ENCODE peak calls at places on chromosome 10, in ten cellular contexts. One of them, this sample, is unnamed. For H3K27me3, the result is how much of the 10 kb centered on the place peaks cover.

GRCh38 chr10:8060010-8060703 is 5.7 kb downstream of the GATA3 start:
- DNase-seq in body of pancreas: no peak
- DNase-seq in left ventricle myocardium inferior: no peak
- DNase-seq in IMR-90: peak
- DNase-seq in osteoblast: peak
- DNase-seq in Panc1: no peak
- DNase-seq in dorsolateral prefrontal cortex: no peak
- DNase-seq in brain microvascular endothelial cell: no peak
- DNase-seq in lower lobe of right lung: no peak
- DNase-seq in CD8-positive, alpha-beta memory T cell: no peak
- DNase-seq in this sample: peak

GRCh38 chr10:94194256-94194655 is 168.5 kb downstream of the NOC3L start:
- DNase-seq in Panc1: no peak
- DNase-seq in lower lobe of right lung: no peak
- DNase-seq in IMR-90: peak
- DNase-seq in left ventricle myocardium inferior: no peak
- DNase-seq in dorsolateral prefrontal cortex: no peak
- DNase-seq in CD8-positive, alpha-beta memory T cell: no peak
- DNase-seq in brain microvascular endothelial cell: peak
- DNase-seq in osteoblast: no peak
- DNase-seq in body of pancreas: no peak
- DNase-seq in this sample: no peak

GRCh38 chr10:133324198-133324792 is 12.4 kb downstream of the CALY start:
- DNase-seq in osteoblast: peak
- DNase-seq in dorsolateral prefrontal cortex: no peak
- DNase-seq in IMR-90: peak
- DNase-seq in CD8-positive, alpha-beta memory T cell: peak
- DNase-seq in body of pancreas: peak
- DNase-seq in lower lobe of right lung: peak
- DNase-seq in brain microvascular endothelial cell: peak
- DNase-seq in Panc1: no peak
- DNase-seq in left ventricle myocardium inferior: peak
- DNase-seq in this sample: peak

GRCh38 chr10:114103286-114103685 is 59.6 kb downstream of the ADRB1 start:
- DNase-seq in dorsolateral prefrontal cortex: no peak
- DNase-seq in left ventricle myocardium inferior: no peak
- DNase-seq in lower lobe of right lung: no peak
- DNase-seq in IMR-90: peak
- DNase-seq in osteoblast: peak
- DNase-seq in brain microvascular endothelial cell: peak
- DNase-seq in CD8-positive, alpha-beta memory T cell: no peak
- DNase-seq in Panc1: peak
- DNase-seq in body of pancreas: peak
- DNase-seq in this sample: peak

GRCh38 chr10:121154846-121155245 is 303.7 kb downstream of the WDR11 start:
- DNase-seq in IMR-90: no peak
- DNase-seq in body of pancreas: peak
- DNase-seq in Panc1: no peak
- DNase-seq in brain microvascular endothelial cell: no peak
- DNase-seq in left ventricle myocardium inferior: no peak
- DNase-seq in dorsolateral prefrontal cortex: peak
- DNase-seq in osteoblast: no peak
- DNase-seq in CD8-positive, alpha-beta memory T cell: no peak
- DNase-seq in lower lobe of right lung: no peak
- DNase-seq in this sample: no peak

GRCh38 chr10:35884657-35885071 is 242.6 kb upstream of the FZD8 start:
- DNase-seq in CD8-positive, alpha-beta memory T cell: no peak
- DNase-seq in lower lobe of right lung: no peak
- DNase-seq in IMR-90: no peak
- DNase-seq in Panc1: no peak
- DNase-seq in osteoblast: no peak
- DNase-seq in brain microvascular endothelial cell: no peak
- DNase-seq in dorsolateral prefrontal cortex: no peak
- DNase-seq in body of pancreas: peak
- DNase-seq in left ventricle myocardium inferior: no peak
- DNase-seq in this sample: no peak

GRCh38 chr10:62960416-62960815 is 144.2 kb upstream of the EGR2 start:
- DNase-seq in IMR-90: peak
- DNase-seq in CD8-positive, alpha-beta memory T cell: no peak
- DNase-seq in brain microvascular endothelial cell: peak
- DNase-seq in osteoblast: no peak
- DNase-seq in left ventricle myocardium inferior: no peak
- DNase-seq in Panc1: no peak
- DNase-seq in lower lobe of right lung: no peak
- DNase-seq in dorsolateral prefrontal cortex: no peak
- DNase-seq in body of pancreas: no peak
- DNase-seq in this sample: no peak

GRCh38 chr10:33133557-33133956 is 175.5 kb upstream of the ITGB1 start:
- DNase-seq in Panc1: no peak
- DNase-seq in CD8-positive, alpha-beta memory T cell: no peak
- DNase-seq in IMR-90: no peak
- DNase-seq in dorsolateral prefrontal cortex: no peak
- DNase-seq in osteoblast: no peak
- DNase-seq in brain microvascular endothelial cell: no peak
- DNase-seq in left ventricle myocardium inferior: no peak
- DNase-seq in body of pancreas: no peak
- DNase-seq in lower lobe of right lung: no peak
- DNase-seq in this sample: no peak

GRCh38 chr10:87961314-87961713 is 97.9 kb downstream of the PTEN start:
- DNase-seq in dorsolateral prefrontal cortex: no peak
- DNase-seq in left ventricle myocardium inferior: no peak
- DNase-seq in CD8-positive, alpha-beta memory T cell: no peak
- DNase-seq in osteoblast: peak
- DNase-seq in body of pancreas: no peak
- DNase-seq in lower lobe of right lung: no peak
- DNase-seq in IMR-90: peak
- DNase-seq in brain microvascular endothelial cell: peak
- DNase-seq in Panc1: peak
- DNase-seq in this sample: no peak

GRCh38 chr10:77051837-77052236 is 585.8 kb downstream of the KCNMA1 start:
- DNase-seq in CD8-positive, alpha-beta memory T cell: no peak
- DNase-seq in Panc1: no peak
- DNase-seq in IMR-90: no peak
- DNase-seq in dorsolateral prefrontal cortex: no peak
- DNase-seq in body of pancreas: no peak
- DNase-seq in brain microvascular endothelial cell: no peak
- DNase-seq in osteoblast: no peak
- DNase-seq in lower lobe of right lung: no peak
- DNase-seq in left ventricle myocardium inferior: no peak
- DNase-seq in this sample: no peak

GRCh38 chr10:87560495-87561222 is 56.0 kb downstream of the MINPP1 start:
- DNase-seq in Panc1: no peak
- DNase-seq in left ventricle myocardium inferior: no peak
- DNase-seq in lower lobe of right lung: no peak
- DNase-seq in osteoblast: no peak
- DNase-seq in brain microvascular endothelial cell: no peak
- DNase-seq in dorsolateral prefrontal cortex: no peak
- DNase-seq in CD8-positive, alpha-beta memory T cell: no peak
- DNase-seq in IMR-90: no peak
- DNase-seq in body of pancreas: no peak
- DNase-seq in this sample: no peak

GRCh38 chr10:9613338-9613737 is 1404.3 kb upstream of the CELF2 start:
- DNase-seq in body of pancreas: no peak
- DNase-seq in left ventricle myocardium inferior: no peak
- DNase-seq in lower lobe of right lung: no peak
- DNase-seq in IMR-90: peak
- DNase-seq in Panc1: no peak
- DNase-seq in dorsolateral prefrontal cortex: no peak
- DNase-seq in osteoblast: no peak
- DNase-seq in brain microvascular endothelial cell: no peak
- DNase-seq in CD8-positive, alpha-beta memory T cell: no peak
- DNase-seq in this sample: no peak

GRCh38 chr10:110629680-110630191 is 14.4 kb upstream of the RBM20 start:
- DNase-seq in osteoblast: no peak
- DNase-seq in left ventricle myocardium inferior: no peak
- DNase-seq in CD8-positive, alpha-beta memory T cell: no peak
- DNase-seq in IMR-90: peak
- DNase-seq in lower lobe of right lung: no peak
- DNase-seq in Panc1: no peak
- DNase-seq in dorsolateral prefrontal cortex: no peak
- DNase-seq in body of pancreas: peak
- DNase-seq in brain microvascular endothelial cell: peak
- DNase-seq in this sample: no peak

GRCh38 chr10:13206546-13207443 is 27.4 kb downstream of the UCMA start:
- DNase-seq in CD8-positive, alpha-beta memory T cell: no peak
- DNase-seq in brain microvascular endothelial cell: peak
- DNase-seq in osteoblast: no peak
- DNase-seq in left ventricle myocardium inferior: no peak
- DNase-seq in body of pancreas: peak
- DNase-seq in IMR-90: peak
- DNase-seq in Panc1: no peak
- DNase-seq in lower lobe of right lung: no peak
- DNase-seq in dorsolateral prefrontal cortex: no peak
- DNase-seq in this sample: no peak

GRCh38 chr10:79407397-79407796 is 38.0 kb downstream of the ZCCHC24 start:
- DNase-seq in Panc1: no peak
- DNase-seq in IMR-90: no peak
- DNase-seq in osteoblast: peak
- DNase-seq in lower lobe of right lung: peak
- DNase-seq in brain microvascular endothelial cell: no peak
- DNase-seq in left ventricle myocardium inferior: no peak
- DNase-seq in dorsolateral prefrontal cortex: no peak
- DNase-seq in CD8-positive, alpha-beta memory T cell: no peak
- DNase-seq in body of pancreas: no peak
- DNase-seq in this sample: no peak
- H3K27ac ChIP-seq in Panc1: no peak
- H3K27ac ChIP-seq in IMR-90: peak
- H3K27ac ChIP-seq in osteoblast: no peak
- H3K27ac ChIP-seq in lower lobe of right lung: peak
- H3K27ac ChIP-seq in brain microvascular endothelial cell: no peak
- H3K27ac ChIP-seq in left ventricle myocardium inferior: no peak
- H3K27ac ChIP-seq in dorsolateral prefrontal cortex: no peak
- H3K27ac ChIP-seq in CD8-positive, alpha-beta memory T cell: no peak
- H3K27ac ChIP-seq in body of pancreas: no peak
- H3K27ac ChIP-seq in this sample: no peak

GRCh38 chr10:69228151-69228550 is 8.0 kb downstream of the HKDC1 start:
- DNase-seq in lower lobe of right lung: no peak
- DNase-seq in dorsolateral prefrontal cortex: no peak
- DNase-seq in brain microvascular endothelial cell: no peak
- DNase-seq in IMR-90: no peak
- DNase-seq in body of pancreas: no peak
- DNase-seq in CD8-positive, alpha-beta memory T cell: no peak
- DNase-seq in osteoblast: no peak
- DNase-seq in Panc1: no peak
- DNase-seq in left ventricle myocardium inferior: no peak
- DNase-seq in this sample: no peak

GRCh38 chr10:69226919-69227450 is 6.9 kb downstream of the HKDC1 start:
- DNase-seq in left ventricle myocardium inferior: no peak
- DNase-seq in body of pancreas: no peak
- DNase-seq in Panc1: no peak
- DNase-seq in lower lobe of right lung: no peak
- DNase-seq in CD8-positive, alpha-beta memory T cell: no peak
- DNase-seq in osteoblast: no peak
- DNase-seq in dorsolateral prefrontal cortex: no peak
- DNase-seq in IMR-90: no peak
- DNase-seq in brain microvascular endothelial cell: no peak
- DNase-seq in this sample: no peak

GRCh38 chr10:69232252-69232651 is 12.1 kb downstream of the HKDC1 start:
- DNase-seq in Panc1: no peak
- DNase-seq in lower lobe of right lung: no peak
- DNase-seq in IMR-90: peak
- DNase-seq in brain microvascular endothelial cell: peak
- DNase-seq in left ventricle myocardium inferior: no peak
- DNase-seq in CD8-positive, alpha-beta memory T cell: no peak
- DNase-seq in osteoblast: peak
- DNase-seq in body of pancreas: no peak
- DNase-seq in dorsolateral prefrontal cortex: no peak
- DNase-seq in this sample: no peak

GRCh38 chr10:69230128-69230527 is 10.0 kb downstream of the HKDC1 start:
- DNase-seq in IMR-90: no peak
- DNase-seq in brain microvascular endothelial cell: no peak
- DNase-seq in body of pancreas: no peak
- DNase-seq in lower lobe of right lung: no peak
- DNase-seq in left ventricle myocardium inferior: no peak
- DNase-seq in Panc1: no peak
- DNase-seq in CD8-positive, alpha-beta memory T cell: no peak
- DNase-seq in osteoblast: no peak
- DNase-seq in dorsolateral prefrontal cortex: no peak
- DNase-seq in this sample: no peak

DNA sequence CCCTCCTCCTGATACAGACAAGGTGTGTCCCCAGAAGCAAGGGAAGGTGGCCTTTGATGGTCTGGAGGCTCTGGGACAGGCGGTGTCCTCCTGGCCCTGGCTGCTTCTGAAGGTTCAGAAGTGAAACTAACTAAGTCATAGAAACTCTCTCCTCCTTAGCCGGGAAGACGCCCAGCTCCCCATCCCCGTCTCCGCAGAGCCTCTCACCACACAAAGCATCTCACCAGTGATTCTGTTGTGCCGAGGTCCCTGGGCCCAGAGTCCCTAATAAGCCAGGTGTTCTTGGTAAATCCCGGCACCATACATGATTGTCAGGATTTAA is 9.4 kb downstream of the HKDC1 start:
- DNase-seq in brain microvascular endothelial cell: no peak
- DNase-seq in dorsolateral prefrontal cortex: no peak
- DNase-seq in left ventricle myocardium inferior: no peak
- DNase-seq in IMR-90: no peak
- DNase-seq in osteoblast: no peak
- DNase-seq in CD8-positive, alpha-beta memory T cell: no peak
- DNase-seq in lower lobe of right lung: no peak
- DNase-seq in Panc1: no peak
- DNase-seq in body of pancreas: no peak
- DNase-seq in this sample: no peak
- H3K4me3 ChIP-seq in brain microvascular endothelial cell: no peak
- H3K4me3 ChIP-seq in dorsolateral prefrontal cortex: no peak
- H3K4me3 ChIP-seq in left ventricle myocardium inferior: no peak
- H3K4me3 ChIP-seq in IMR-90: no peak
- H3K4me3 ChIP-seq in osteoblast: no peak
- H3K4me3 ChIP-seq in CD8-positive, alpha-beta memory T cell: peak
- H3K4me3 ChIP-seq in lower lobe of right lung: peak
- H3K4me3 ChIP-seq in Panc1: no peak
- H3K4me3 ChIP-seq in body of pancreas: no peak
- H3K4me3 ChIP-seq in this sample: peak

DNA sequence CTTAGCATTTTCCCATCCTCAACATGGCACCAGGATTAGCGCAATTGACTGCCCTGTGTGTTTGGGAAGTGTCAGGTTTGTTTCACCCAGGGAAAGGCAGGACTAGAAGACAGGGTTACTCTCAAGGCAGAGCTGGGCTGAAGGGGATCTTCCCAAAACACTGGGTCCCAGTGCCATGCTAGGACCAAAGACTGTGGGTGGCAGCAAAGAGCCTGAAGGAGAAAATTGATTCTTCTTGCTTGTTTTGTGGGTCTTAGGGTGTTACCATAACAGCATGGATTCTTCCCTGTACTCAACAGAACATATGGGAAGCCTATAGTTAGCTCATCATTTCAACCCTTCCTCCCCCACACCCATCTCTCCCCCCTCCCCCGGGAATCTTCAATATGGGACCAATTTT is 42.4 kb downstream of the TEX36 start:
- DNase-seq in osteoblast: no peak
- DNase-seq in IMR-90: no peak
- DNase-seq in body of pancreas: no peak
- DNase-seq in left ventricle myocardium inferior: no peak
- DNase-seq in dorsolateral prefrontal cortex: no peak
- DNase-seq in brain microvascular endothelial cell: no peak
- DNase-seq in Panc1: no peak
- DNase-seq in lower lobe of right lung: no peak
- DNase-seq in CD8-positive, alpha-beta memory T cell: no peak
- DNase-seq in this sample: no peak
- H3K27me3 ChIP-seq in osteoblast: under half
- H3K27me3 ChIP-seq in IMR-90: under half
- H3K27me3 ChIP-seq in body of pancreas: under half
- H3K27me3 ChIP-seq in left ventricle myocardium inferior: half or more
- H3K27me3 ChIP-seq in dorsolateral prefrontal cortex: under half
- H3K27me3 ChIP-seq in brain microvascular endothelial cell: under half
- H3K27me3 ChIP-seq in Panc1: under half
- H3K27me3 ChIP-seq in lower lobe of right lung: under half
- H3K27me3 ChIP-seq in CD8-positive, alpha-beta memory T cell: under half
- H3K27me3 ChIP-seq in this sample: under half

GRCh38 chr10:117968354-117969182 is 78.2 kb downstream of the RAB11FIP2 start:
- DNase-seq in brain microvascular endothelial cell: no peak
- DNase-seq in IMR-90: no peak
- DNase-seq in lower lobe of right lung: no peak
- DNase-seq in osteoblast: no peak
- DNase-seq in CD8-positive, alpha-beta memory T cell: no peak
- DNase-seq in left ventricle myocardium inferior: no peak
- DNase-seq in body of pancreas: no peak
- DNase-seq in Panc1: no peak
- DNase-seq in dorsolateral prefrontal cortex: no peak
- DNase-seq in this sample: no peak
- H3K27ac ChIP-seq in brain microvascular endothelial cell: no peak
- H3K27ac ChIP-seq in IMR-90: no peak
- H3K27ac ChIP-seq in lower lobe of right lung: no peak
- H3K27ac ChIP-seq in osteoblast: no peak
- H3K27ac ChIP-seq in CD8-positive, alpha-beta memory T cell: no peak
- H3K27ac ChIP-seq in left ventricle myocardium inferior: no peak
- H3K27ac ChIP-seq in body of pancreas: no peak
- H3K27ac ChIP-seq in Panc1: no peak
- H3K27ac ChIP-seq in dorsolateral prefrontal cortex: no peak
- H3K27ac ChIP-seq in this sample: no peak

This sample was measured in naive thymus-derived CD4-positive, alpha-beta T cell.